ENCODE peak calls at places on chromosomes 12 and 14, in six cellular contexts. D, H, F, P, A and R are unnamed samples. For H3K9me3, the result is how much of the 10 kb centered on the place peaks cover.

GRCh38 chr12:49274396-49275069 is 9.7 kb downstream of the TUBA1C start:
- DNase-seq in A (no peak), H (no peak), D (no peak), P (no peak), F (no peak), R (no peak)

GRCh38 chr14:66395300-66395699 is 90.9 kb upstream of the CCDC196 start:
- DNase-seq in F (no peak), A (no peak), H (no peak), P (no peak), D (no peak), R (no peak)

GRCh38 chr12:52613363-52614030 is 4.9 kb downstream of the KRT73 start:
- DNase-seq in H (no peak), F (no peak), A (no peak), P (no peak), D (no peak), R (no peak)

GRCh38 chr12:101759396-101760047 is 20.3 kb upstream of the SYCP3 start:
- DNase-seq in F (peak), D (no peak), A (no peak), H (no peak), P (no peak), R (no peak)

GRCh38 chr12:105060715-105061378 is 23.4 kb downstream of the ALDH1L2 start:
- DNase-seq in F (no peak), H (no peak), A (no peak), P (no peak), D (no peak), R (no peak)

GRCh38 chr14:28949503-28949902 is 182.9 kb downstream of the FOXG1 start:
- DNase-seq in D (no peak), F (no peak), H (no peak), P (no peak), A (no peak), R (no peak)

GRCh38 chr14:74660167-74660566 is 48.1 kb upstream of the LTBP2 start:
- DNase-seq in P (no peak), A (no peak), H (no peak), D (no peak), F (peak), R (no peak)

GRCh38 chr14:75343914-75344313 is 65.3 kb downstream of the FOS start:
- DNase-seq in D (no peak), F (no peak), A (peak), P (no peak), H (no peak), R (no peak)

GRCh38 chr14:105324871-105325270 is 10.3 kb downstream of the PACS2 start:
- DNase-seq in D (peak), H (no peak), P (peak), A (no peak), F (no peak), R (no peak)

GRCh38 chr12:69524331-69524630 is 54.1 kb downstream of the FRS2 start:
- DNase-seq in H (no peak), D (no peak), A (no peak), F (no peak), P (no peak), R (no peak)

GRCh38 chr12:130761537-130762318 is 45.6 kb upstream of the RIMBP2 start:
- DNase-seq in A (peak), P (no peak), D (no peak), F (peak), H (no peak), R (peak)

DNA sequence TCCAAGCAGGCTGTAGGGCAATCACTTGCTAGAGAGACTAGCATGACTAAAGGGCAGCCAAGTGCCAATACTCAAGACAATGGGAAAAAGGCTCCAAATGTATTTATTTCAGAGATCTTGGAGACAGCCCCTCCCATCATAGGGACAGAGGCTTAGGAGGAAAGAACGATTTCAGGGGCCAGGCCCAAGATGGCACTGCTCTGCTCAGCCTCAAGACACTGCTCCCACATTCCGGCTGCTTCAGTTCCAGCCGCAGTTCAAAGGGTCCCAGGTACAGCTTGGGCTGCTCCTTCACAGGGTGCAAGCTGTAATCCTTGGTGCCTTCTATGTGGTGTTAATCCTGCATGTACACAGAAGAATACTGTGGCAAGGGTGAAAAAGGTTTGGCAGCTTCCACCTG is 19.4 kb upstream of the OR4K5 start:
- DNase-seq in H (no peak), F (no peak), A (no peak), D (no peak), P (no peak), R (no peak)
- H3K9me3 ChIP-seq in H (under half), F (under half), A (under half), D (under half), P (under half), R (under half)

GRCh38 chr14:51928568-51928967 is 60.8 kb upstream of the RTRAF start:
- DNase-seq in A (no peak), P (no peak), F (no peak), D (no peak), H (no peak), R (no peak)

GRCh38 chr14:51931308-51931707 is 58.0 kb upstream of the RTRAF start:
- DNase-seq in F (no peak), H (no peak), D (no peak), A (no peak), P (no peak), R (no peak)

GRCh38 chr14:51929156-51929555 is 60.2 kb upstream of the RTRAF start:
- DNase-seq in F (no peak), D (no peak), H (no peak), P (no peak), A (no peak), R (no peak)

GRCh38 chr14:51933191-51933590 is 56.2 kb upstream of the RTRAF start:
- DNase-seq in F (no peak), P (no peak), D (no peak), A (no peak), H (no peak), R (no peak)

DNA sequence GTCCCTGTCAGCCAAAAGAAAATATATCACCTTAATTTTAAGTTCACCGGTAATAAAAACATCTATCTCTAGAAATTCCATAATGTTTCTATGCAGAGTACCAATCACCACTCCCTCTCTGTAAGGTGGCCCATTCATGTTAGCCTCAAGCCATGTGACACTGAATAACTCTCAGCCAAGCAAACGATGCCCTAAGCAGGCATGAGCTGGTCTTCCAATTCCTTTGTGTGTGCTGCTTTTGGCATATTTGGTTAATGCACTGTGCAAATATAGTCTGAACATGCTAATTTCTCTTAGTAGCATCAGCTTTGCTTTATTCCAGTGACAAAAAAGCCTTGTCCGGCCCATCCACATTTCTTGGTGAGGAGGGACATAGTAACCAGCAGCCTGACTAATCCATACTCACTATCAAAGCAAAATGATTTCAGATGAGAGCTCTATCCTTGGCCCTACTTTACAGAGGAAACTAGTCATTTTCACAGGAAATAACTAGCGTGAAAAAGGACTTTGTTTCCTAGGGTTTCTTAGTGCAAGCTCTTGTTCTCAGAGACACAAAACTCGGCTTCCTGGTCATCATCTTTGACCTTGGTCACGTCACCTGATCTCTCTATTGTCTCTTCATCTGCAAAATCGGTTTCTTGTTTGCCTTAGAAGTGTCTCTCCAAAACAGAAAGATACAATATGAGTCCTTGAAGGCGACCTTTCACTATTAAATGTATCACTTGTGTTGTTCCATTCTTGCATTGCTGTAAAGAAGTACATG is 59.2 kb upstream of the RTRAF start:
- DNase-seq in F (no peak), P (no peak), A (no peak), H (no peak), D (no peak), R (no peak)
- TF ChIP-seq CTCF in F (no peak), P (no peak), A (no peak), H (no peak), D (no peak), R (no peak)

DNA sequence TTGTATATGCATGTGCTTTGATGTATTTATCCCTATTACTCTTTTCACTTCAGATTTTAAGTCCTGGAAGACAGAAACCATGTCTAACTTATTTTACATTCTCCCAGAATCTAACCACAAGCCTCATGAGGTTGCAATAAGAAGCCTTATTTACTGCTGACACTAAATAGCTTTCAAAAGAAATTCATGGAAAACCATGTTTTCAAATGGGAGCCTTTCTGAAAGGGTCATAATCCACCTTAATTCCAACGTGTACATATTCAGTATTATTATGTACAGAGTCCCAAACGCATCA is 34.4 kb downstream of the CORO1C start:
- DNase-seq in D (no peak), A (no peak), F (no peak), H (no peak), P (no peak), R (no peak)
- H3K4me3 ChIP-seq in D (no peak), A (no peak), F (no peak), H (no peak), P (no peak), R (no peak)

DNA sequence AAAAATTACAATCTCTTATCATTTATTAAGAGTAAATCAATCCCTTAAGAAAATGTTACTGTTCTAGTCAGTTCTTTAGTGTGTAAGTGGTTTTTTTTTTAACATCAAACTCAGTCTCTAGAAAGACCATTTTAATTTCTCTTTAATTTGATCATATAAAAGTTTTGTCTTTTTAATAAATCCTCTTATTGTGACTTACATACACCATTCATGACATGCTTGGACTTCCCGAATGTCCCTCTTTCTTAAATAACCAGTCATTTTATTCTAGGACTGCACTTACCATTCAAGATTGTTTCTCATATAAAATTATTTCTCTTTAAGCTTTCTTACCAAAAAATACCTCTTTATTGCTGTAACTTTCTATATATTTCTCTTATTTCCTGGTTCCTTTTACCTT is 60.8 kb upstream of the EVL start:
- DNase-seq in F (no peak), H (no peak), P (no peak), D (no peak), A (no peak), R (no peak)
- H3K9me3 ChIP-seq in F (under half), H (under half), P (under half), D (under half), A (under half), R (under half)

GRCh38 chr12:111488271-111488670 is 82.5 kb downstream of the SH2B3 start:
- DNase-seq in P (no peak), F (no peak), H (no peak), D (no peak), A (peak), R (peak)

DNA sequence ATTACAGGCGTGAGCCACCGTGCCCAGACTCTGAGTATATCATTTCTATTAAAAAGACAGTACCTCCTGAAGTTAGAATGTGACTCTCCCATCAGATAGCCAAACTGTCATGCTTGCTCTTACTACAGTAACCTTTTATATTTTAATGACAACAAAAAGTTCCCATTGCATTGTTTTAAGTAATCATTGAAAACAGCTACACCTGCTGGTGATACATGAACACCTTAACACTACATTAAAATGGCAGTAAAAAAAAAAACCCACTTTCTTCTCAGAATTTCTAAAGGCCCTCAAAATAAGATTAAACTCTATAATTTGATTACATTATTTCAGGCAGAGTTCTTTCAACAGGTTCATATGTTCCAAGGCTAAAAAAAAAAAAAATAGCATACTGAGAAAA is 76.7 kb downstream of the SH2B3 start:
- DNase-seq in A (no peak), D (no peak), P (no peak), F (no peak), H (no peak), R (no peak)
- TF ChIP-seq CTCF in A (no peak), D (peak), P (no peak), F (no peak), H (peak), R (no peak)

DNA sequence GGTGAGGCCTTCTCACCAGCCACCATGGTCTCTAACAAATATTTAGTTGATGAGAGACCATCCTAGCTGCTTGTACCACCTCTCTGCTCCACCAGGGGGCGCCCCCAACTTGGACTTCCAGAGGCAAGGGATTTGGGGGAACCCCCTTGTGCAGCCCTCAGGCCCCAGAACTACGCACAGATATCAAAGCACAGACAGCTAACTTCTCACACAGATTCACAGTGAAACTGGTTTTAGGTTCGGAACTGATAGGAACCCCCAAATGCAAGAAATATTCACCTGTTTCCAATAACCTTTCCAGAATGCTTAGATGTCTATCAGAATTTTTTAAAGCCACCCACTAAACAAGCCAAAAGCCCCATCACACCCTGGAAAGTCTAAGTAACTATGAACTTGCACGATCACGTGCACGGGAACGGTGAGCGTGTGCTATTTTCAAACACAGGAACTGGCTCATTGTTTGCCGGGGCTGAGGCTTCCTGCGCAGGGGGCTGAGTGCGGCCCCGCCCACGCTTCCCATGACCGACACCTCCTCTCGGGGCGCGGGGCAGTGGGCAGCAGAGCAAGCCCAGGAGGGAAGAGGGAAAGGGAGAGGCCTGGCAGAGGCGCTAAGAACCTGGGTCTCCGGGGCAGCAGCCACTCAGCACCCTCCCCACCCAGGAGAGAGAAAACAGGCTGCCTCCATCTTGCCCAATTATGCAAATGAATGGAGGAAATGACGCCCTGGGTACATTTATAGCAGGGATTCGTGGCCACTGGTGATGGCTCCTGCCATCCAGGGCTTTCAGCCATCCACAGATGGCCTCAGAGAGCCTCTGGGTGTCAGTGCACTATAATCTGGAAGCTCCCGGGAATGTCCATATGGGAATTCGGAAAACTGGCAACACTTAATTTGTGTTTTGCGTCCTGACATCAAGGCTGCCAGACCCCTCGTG is 79.4 kb upstream of the GPR68 start:
- DNase-seq in A (peak), D (peak), H (peak), P (peak), F (peak), R (peak)
- H3K4me3 ChIP-seq in A (peak), D (no peak), H (peak), P (peak), F (no peak), R (no peak)

GRCh38 chr12:58139894-58140293 is 198.5 kb downstream of the ATP23 start:
- DNase-seq in A (no peak), D (no peak), H (no peak), P (no peak), F (no peak), R (no peak)

GRCh38 chr12:58142991-58143390 is 201.6 kb downstream of the ATP23 start:
- DNase-seq in H (no peak), A (no peak), P (no peak), D (no peak), F (no peak), R (no peak)

GRCh38 chr12:58140395-58140794 is 199.0 kb downstream of the ATP23 start:
- DNase-seq in F (no peak), A (no peak), H (no peak), P (no peak), D (no peak), R (no peak)

GRCh38 chr12:58148405-58148804 is 207.0 kb downstream of the ATP23 start:
- DNase-seq in F (no peak), D (no peak), A (no peak), P (no peak), H (no peak), R (no peak)

GRCh38 chr12:58143498-58143897 is 202.1 kb downstream of the ATP23 start:
- DNase-seq in D (no peak), A (no peak), H (no peak), F (no peak), P (no peak), R (no peak)
- H3K9me3 ChIP-seq in D (under half), A (under half), H (under half), F (under half), P (under half), R (under half)

GRCh38 chr14:90599748-90600507 is 203.1 kb downstream of the CALM1 start:
- DNase-seq in P (no peak), F (no peak), H (no peak), D (no peak), A (no peak), R (no peak)
- TF ChIP-seq CTCF in P (no peak), F (no peak), H (peak), D (no peak), A (peak), R (peak)

GRCh38 chr14:72387727-72388126 is 455.5 kb downstream of the RGS6 start:
- DNase-seq in A (no peak), D (no peak), F (no peak), P (no peak), H (no peak), R (no peak)

GRCh38 chr14:72389200-72389599 is 457.0 kb downstream of the RGS6 start:
- DNase-seq in F (no peak), D (no peak), P (no peak), A (no peak), H (no peak), R (no peak)

DNA sequence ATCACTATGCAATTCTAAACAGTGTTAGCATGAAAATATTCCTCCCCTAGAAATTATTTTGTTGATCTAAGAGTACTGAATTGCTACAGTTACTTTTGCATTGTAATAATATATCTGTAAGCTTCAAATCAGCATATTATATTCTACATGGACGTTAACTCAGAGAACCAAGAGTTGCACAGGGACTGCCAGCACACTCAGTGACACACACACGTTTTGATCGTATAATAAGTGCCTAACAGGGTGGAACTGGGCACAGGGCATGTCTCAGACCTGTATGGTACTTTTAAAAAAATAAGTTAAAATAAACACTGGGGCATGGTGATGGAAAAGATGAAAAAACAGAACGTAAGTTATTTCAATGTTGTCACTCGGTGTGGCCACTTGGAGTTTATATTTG is 451.6 kb downstream of the RGS6 start:
- DNase-seq in H (no peak), P (no peak), D (no peak), F (no peak), A (no peak), R (no peak)
- H3K4me3 ChIP-seq in H (no peak), P (no peak), D (no peak), F (no peak), A (no peak), R (no peak)

GRCh38 chr12:57752668-57753000 is 524 bp upstream of the CDK4 start:
- DNase-seq in H (no peak), F (no peak), P (no peak), D (no peak), A (no peak), R (no peak)
- H3K9me3 ChIP-seq in H (under half), F (under half), P (under half), D (under half), A (under half), R (under half)